ENCODE peak calls at places on chromosomes 4 and X, in four cellular contexts. Y is uterus, K is GM23248, N is kidney. R is an unnamed sample.

GRCh38 chrX:38628587-38628986 is 67.2 kb downstream of the TSPAN7 start:
- DNase-seq in N (no peak), K (no peak), Y (no peak), R (no peak)

GRCh38 chr4:38600575-38600974 is 63.4 kb upstream of the KLF3 start:
- DNase-seq in K (no peak), N (no peak), Y (no peak), R (no peak)

GRCh38 chr4:147351083-147351787 is 129.7 kb upstream of the EDNRA start:
- DNase-seq in Y (no peak), N (no peak), K (peak; percentile 18), R (no peak)

GRCh38 chr4:122117743-122118142 is 34.4 kb upstream of the BLTP1 start:
- DNase-seq in N (no peak), Y (no peak), K (peak; percentile 38), R (no peak)

GRCh38 chrX:151962034-151962433 is 12.4 kb downstream of the GABRE start:
- DNase-seq in Y (no peak), K (no peak), N (no peak), R (no peak)

GRCh38 chrX:19682712-19683331 is 167.5 kb upstream of the MAP3K15 start:
- DNase-seq in K (peak; percentile 94), N (peak; percentile 87), Y (peak; percentile 67), R (peak; percentile 68)

GRCh38 chrX:43849173-43849572 is 33.1 kb downstream of the MAOB start:
- DNase-seq in N (no peak), K (no peak), Y (no peak), R (no peak)

GRCh38 chrX:132270699-132271098 is 51.5 kb upstream of the RAP2C start:
- DNase-seq in N (no peak), Y (peak; percentile 94), K (peak; percentile 94), R (peak; percentile 18)

GRCh38 chr4:5905714-5906113 is 12.8 kb upstream of the CRMP1 start:
- DNase-seq in K (no peak), N (no peak), Y (no peak), R (no peak)

GRCh38 chr4:22014222-22014741 is 65.7 kb upstream of the KCNIP4 start:
- DNase-seq in Y (no peak), N (no peak), K (peak; percentile 78), R (no peak)

GRCh38 chrX:22037911-22038537 is 5.9 kb downstream of the PHEX start:
- DNase-seq in N (no peak), K (no peak), Y (no peak), R (no peak)

GRCh38 chrX:17022205-17022604 is 75.7 kb downstream of the REPS2 start:
- DNase-seq in N (no peak), K (peak; percentile 54), Y (no peak), R (no peak)

GRCh38 chrX:43958529-43958928 is 14.7 kb downstream of the NDP start:
- DNase-seq in Y (peak; percentile 57), N (no peak), K (peak; percentile 73), R (peak; percentile 12)

GRCh38 chr4:6620891-6621555 is 19.5 kb upstream of the MRFAP1 start:
- DNase-seq in Y (no peak), K (no peak), N (no peak), R (no peak)

GRCh38 chr4:144347116-144347515 is 206.6 kb upstream of the GYPA start:
- DNase-seq in N (no peak), K (no peak), Y (no peak), R (no peak)

GRCh38 chr4:120633810-120634209 is 288.7 kb downstream of the PRDM5 start:
- DNase-seq in Y (no peak), N (no peak), K (peak; percentile 50), R (no peak)

GRCh38 chr4:106058919-106059318 is 163.6 kb downstream of the NPNT start:
- DNase-seq in K (peak; percentile 24), N (no peak), Y (no peak), R (no peak)

GRCh38 chr4:23789765-23790164 is 100.1 kb downstream of the PPARGC1A start:
- DNase-seq in Y (peak; percentile 37), N (peak; percentile 87), K (peak; percentile 56), R (no peak)

GRCh38 chr4:22268350-22269025 is 247.4 kb downstream of the ADGRA3 start:
- DNase-seq in Y (no peak), N (no peak), K (no peak), R (no peak)

GRCh38 chr4:148852092-148852699 is 410.0 kb upstream of the NR3C2 start:
- DNase-seq in N (no peak), K (no peak), Y (no peak), R (no peak)

GRCh38 chr4:155629831-155630425 is 36.7 kb upstream of the GUCY1A1 start:
- DNase-seq in N (no peak), Y (no peak), K (no peak), R (no peak)

GRCh38 chrX:104913348-104913747 is 307.1 kb downstream of the TEX13A start:
- DNase-seq in N (no peak), K (peak; percentile 13), Y (no peak), R (no peak)

GRCh38 chr4:1464581-1465171 is 58.4 kb upstream of the NKX1-1 start:
- DNase-seq in Y (no peak), N (peak; percentile 60), K (no peak), R (no peak)

GRCh38 chrX:74291964-74292891 is 11.8 kb upstream of the ZCCHC13 start:
- DNase-seq in N (peak; percentile 94), Y (peak; percentile 87), K (peak; percentile 89), R (peak; percentile 89)

DNA sequence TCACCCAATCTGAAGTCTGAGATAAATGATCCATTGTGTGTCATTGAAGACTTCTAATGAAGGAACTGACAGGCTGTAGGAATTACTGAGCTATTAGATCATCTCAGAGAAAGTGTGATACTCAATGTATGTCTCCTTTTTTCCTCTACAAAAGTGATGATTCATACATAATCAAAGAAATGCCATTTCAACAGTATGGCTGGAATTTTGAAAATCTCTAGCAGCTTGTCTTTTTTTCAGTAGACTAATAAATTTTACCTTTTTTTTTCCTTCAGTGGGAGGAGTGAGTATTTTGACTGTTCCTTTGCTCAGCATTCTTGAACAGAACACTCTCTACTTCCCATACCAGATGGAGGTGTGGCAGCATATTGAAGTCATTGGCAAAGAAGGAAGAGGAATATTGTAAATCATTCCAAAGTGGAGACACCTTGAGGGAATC is 222.8 kb upstream of the PCDH18 start:
- DNase-seq in K (peak; percentile 72), N (no peak), Y (no peak), R (no peak)
- H3K9me3 ChIP-seq in K (no peaks in the 10 kb centered on the region), N (no peaks in the 10 kb centered on the region), Y (no peaks in the 10 kb centered on the region), R (no peaks in the 10 kb centered on the region)

GRCh38 chr4:133147922-133148689 is 988 bp upstream of the PCDH10 start:
- DNase-seq in K (peak; percentile 43), Y (no peak), N (peak; percentile 61), R (no peak)

GRCh38 chr4:133149932-133150642 is 993 bp downstream of the PCDH10 start:
- DNase-seq in N (peak; percentile 57), Y (no peak), K (no peak), R (no peak)

GRCh38 chr4:133150643-133151300 is 1.7 kb downstream of the PCDH10 start:
- DNase-seq in K (peak; percentile 4), Y (no peak), N (peak; percentile 61), R (no peak)

GRCh38 chr4:133148690-133149363 is at the start of gene PCDH10:
- DNase-seq in N (peak; percentile 96), K (peak; percentile 91), Y (peak; percentile 87), R (peak; percentile 73)

GRCh38 chr4:133149364-133149695 is 236 bp downstream of the PCDH10 start:
- DNase-seq in Y (no peak), N (no peak), K (no peak), R (no peak)
- H3K27ac ChIP-seq in Y (no peak overlapping the region), N (no peak overlapping the region), K (no peak overlapping the region), R (no peak overlapping the region)

DNA sequence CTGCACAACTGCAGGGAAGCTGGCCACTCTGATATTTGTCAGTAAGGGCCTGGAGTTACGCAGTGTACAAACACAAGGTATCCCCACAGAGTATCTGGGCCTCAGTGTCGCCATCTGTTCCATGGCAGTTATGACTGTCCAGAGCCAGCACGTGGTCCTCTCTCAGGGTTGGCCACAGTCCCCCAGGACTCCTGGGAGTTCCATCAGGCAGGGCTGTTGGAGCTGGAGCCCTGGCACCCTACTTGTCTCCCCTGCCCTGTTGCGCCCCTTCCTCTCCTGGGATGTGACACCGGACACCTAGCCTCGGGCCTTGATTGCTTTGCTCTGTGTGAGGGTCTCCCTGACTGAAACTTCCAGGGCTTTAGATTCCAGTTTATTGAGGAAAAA is 8.4 kb downstream of the HTRA3 start:
- DNase-seq in K (peak; percentile 57), N (peak; percentile 64), Y (no peak), R (no peak)
- H3K4me3 ChIP-seq in K (no peak overlapping the region), N (no peak overlapping the region), Y (no peak overlapping the region), R (no peak overlapping the region)

GRCh38 chrX:148290041-148290440 is 210.4 kb upstream of the AFF2 start:
- DNase-seq in N (no peak), Y (no peak), K (no peak), R (no peak)

GRCh38 chrX:148282504-148282903 is 217.9 kb upstream of the AFF2 start:
- DNase-seq in K (no peak), Y (no peak), N (no peak), R (no peak)

GRCh38 chrX:148290937-148291336 is 209.5 kb upstream of the AFF2 start:
- DNase-seq in Y (no peak), N (no peak), K (no peak), R (no peak)

DNA sequence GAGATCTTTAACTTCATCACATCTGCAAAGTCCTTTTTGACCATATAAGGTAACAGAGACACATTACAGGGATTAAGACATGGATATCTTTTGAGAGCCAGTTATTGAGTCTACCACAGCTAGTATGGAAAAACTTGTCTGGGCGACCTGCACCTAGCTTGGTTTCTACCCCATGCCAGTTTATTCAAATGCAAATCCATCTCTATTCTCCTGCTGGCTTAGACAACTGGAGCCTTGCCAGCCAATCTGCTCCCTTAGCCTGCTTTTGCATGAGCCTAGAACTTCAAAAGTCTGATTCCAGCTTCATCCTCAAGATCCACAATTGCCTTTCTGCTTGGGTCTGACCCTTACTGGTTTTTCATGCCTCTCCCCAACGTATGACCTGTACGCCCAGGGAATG is 212.0 kb upstream of the AFF2 start:
- DNase-seq in N (no peak), K (no peak), Y (no peak), R (no peak)
- H3K9me3 ChIP-seq in N (no peaks in the 10 kb centered on the region), K (no peaks in the 10 kb centered on the region), Y (no peaks in the 10 kb centered on the region), R (no peaks in the 10 kb centered on the region)

GRCh38 chr4:36079666-36080065 is 164.6 kb downstream of the ARAP2 start:
- DNase-seq in Y (no peak), N (no peak), K (no peak), R (no peak)
- H3K27ac ChIP-seq in Y (no peak overlapping the region), N (no peak overlapping the region), K (no peak overlapping the region), R (no peak overlapping the region)

DNA sequence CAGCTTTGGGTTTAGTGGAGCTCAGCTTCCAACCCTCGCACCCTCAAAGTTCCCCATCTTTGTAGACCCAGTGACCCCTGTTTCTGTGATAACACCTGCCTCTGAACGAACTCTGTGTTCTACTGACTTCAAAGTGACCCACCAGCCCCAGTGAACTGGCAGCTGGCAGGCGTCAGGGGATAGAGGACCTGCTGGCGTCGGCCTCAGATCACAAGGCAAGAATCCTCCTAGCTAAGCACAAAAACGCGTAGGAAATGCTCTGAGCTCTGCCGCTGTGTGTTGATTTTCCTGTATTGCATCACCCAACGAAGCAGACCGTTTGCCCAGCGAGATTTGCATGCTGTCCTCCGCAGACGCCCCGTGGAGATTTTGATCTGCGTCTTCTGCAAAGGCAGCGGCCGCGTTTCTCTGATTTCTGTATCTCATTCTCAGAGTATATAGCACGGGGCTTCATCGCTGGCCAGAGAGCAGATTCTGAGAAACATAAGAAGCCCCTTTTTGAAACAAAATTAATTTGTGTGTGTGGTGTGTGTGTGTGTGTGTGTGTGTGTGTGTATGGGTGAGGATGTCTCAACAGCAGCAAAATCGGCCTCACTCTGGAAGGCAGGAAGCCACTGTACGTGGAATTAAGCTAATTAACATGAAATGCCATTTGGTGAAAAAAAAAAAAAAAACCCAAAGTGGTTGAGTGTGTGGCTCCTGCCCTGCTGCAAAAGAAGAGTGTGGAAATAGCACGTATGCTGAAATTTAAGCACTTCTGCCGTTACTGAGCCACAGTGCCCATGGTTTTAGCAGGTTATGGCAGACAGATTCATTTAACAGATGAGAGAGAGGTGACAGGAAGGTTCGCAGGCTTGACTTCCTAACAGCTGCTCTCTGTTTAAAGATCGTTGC is 29.2 kb upstream of the ASMTL start:
- DNase-seq in Y (peak; percentile 34), N (peak; percentile 84), K (peak; percentile 82), R (peak; percentile 72)
- H3K4me3 ChIP-seq in Y (no peak overlapping the region), N (peak overlapping the region; percentile 14), K (peak overlapping the region; percentile 57), R (no peak overlapping the region)

R was measured in transverse colon.